ENCODE peak calls at places on chromosome 10, in four cellular contexts. D, I, Z and J are unnamed samples.

GRCh38 chr10:63646491-63646890 is 125.3 kb downstream of the REEP3 start:
- DNase-seq in D (no peak), I (no peak), Z (no peak), J (no peak)

GRCh38 chr10:73577788-73578187 is 13.4 kb downstream of the USP54 start:
- DNase-seq in D (no peak), I (no peak), Z (peak; percentile 90), J (peak; percentile 58)

GRCh38 chr10:102729090-102730026 is 14.4 kb upstream of the WBP1L start:
- DNase-seq in D (peak; percentile 29), I (no peak), Z (peak; percentile 75), J (peak; percentile 90)

GRCh38 chr10:79196470-79197461 is 128.0 kb downstream of the ZMIZ1 start:
- DNase-seq in D (peak; percentile 39), I (peak; percentile 76), Z (peak; percentile 69), J (peak; percentile 86)

GRCh38 chr10:97778452-97779302 is 6.9 kb upstream of the SFRP5 start:
- DNase-seq in D (peak; percentile 14), I (no peak), Z (no peak), J (no peak)

GRCh38 chr10:119412831-119413737 is 129.4 kb downstream of the RGS10 start:
- DNase-seq in D (peak; percentile 71), I (no peak), Z (no peak), J (peak; percentile 30)

GRCh38 chr10:44437837-44438752 is 53.2 kb upstream of the CXCL12 start:
- DNase-seq in D (no peak), I (no peak), Z (no peak), J (no peak)

GRCh38 chr10:84477370-84477769 is 149.0 kb downstream of the CCSER2 start:
- DNase-seq in D (no peak), I (no peak), Z (no peak), J (no peak)

GRCh38 chr10:50653142-50653541 is 29.4 kb upstream of the SGMS1 start:
- DNase-seq in D (peak; percentile 14), I (peak; percentile 70), Z (peak; percentile 42), J (peak; percentile 6)

GRCh38 chr10:86520871-86521619 is 547 bp downstream of the WAPL start:
- DNase-seq in D (no peak), I (peak; percentile 58), Z (peak; percentile 70), J (peak; percentile 55)

GRCh38 chr10:16612148-16612742 is 90.6 kb upstream of the C1QL3 start:
- DNase-seq in D (no peak), I (peak; percentile 31), Z (peak; percentile 67), J (peak; percentile 65)

GRCh38 chr10:6843477-6843876 is 263.4 kb upstream of the PRKCQ start:
- DNase-seq in D (no peak), I (peak; percentile 36), Z (no peak), J (no peak)

GRCh38 chr10:15223174-15223573 is 54.7 kb upstream of the NMT2 start:
- DNase-seq in D (no peak), I (no peak), Z (no peak), J (peak; percentile 89)